ENCODE peak calls at places on chromosomes 11 and 22, in four cellular contexts. R is IMR-90, P is K562, N is HepG2. F is an unnamed sample.

GRCh38 chr11:80103149-80103859 is 662.5 kb upstream of the TENM4 start:
- DNase-seq in R (peak; percentile 97), P (no peak), N (peak; percentile 15), F (peak; percentile 30)

GRCh38 chr22:36344106-36344827 is 43.5 kb downstream of the MYH9 start:
- DNase-seq in R (no peak), P (no peak), N (no peak), F (no peak)

GRCh38 chr22:50184541-50185383 is 951 bp upstream of the TRABD start:
- DNase-seq in R (no peak), P (no peak), N (no peak), F (no peak)

GRCh38 chr11:1167751-1168231 is 10.0 kb downstream of the MUC5AC start:
- DNase-seq in R (no peak), P (no peak), N (no peak), F (no peak)

GRCh38 chr11:121035823-121036222 is 11.9 kb downstream of the TBCEL start:
- DNase-seq in R (no peak), P (no peak), N (no peak), F (no peak)

GRCh38 chr11:124716596-124716995 is 23.1 kb upstream of the NRGN start:
- DNase-seq in R (peak; percentile 27), P (no peak), N (no peak), F (no peak)

GRCh38 chr11:19080579-19080993 is 20.1 kb upstream of the MRGPRX2 start:
- DNase-seq in R (peak; percentile 26), P (no peak), N (peak; percentile 65), F (no peak)

GRCh38 chr11:109697140-109697843 is 275.3 kb downstream of the C11orf87 start:
- DNase-seq in R (peak; percentile 50), P (peak; percentile 22), N (peak; percentile 23), F (peak; percentile 31)

GRCh38 chr22:41574847-41575381 is 14.1 kb downstream of the CSDC2 start:
- DNase-seq in R (peak; percentile 19), P (no peak), N (no peak), F (no peak)

GRCh38 chr22:20725987-20726558 is 47.8 kb upstream of the SERPIND1 start:
- DNase-seq in R (no peak), P (no peak), N (no peak), F (no peak)

GRCh38 chr11:94762208-94762607 is 5.9 kb upstream of the AMOTL1 start:
- DNase-seq in R (no peak), P (no peak), N (no peak), F (no peak)

GRCh38 chr11:6229911-6230310 is 4.5 kb downstream of the FHIP1B start:
- DNase-seq in R (no peak), P (no peak), N (peak; percentile 29), F (no peak)

GRCh38 chr11:134393638-134394037 is 18.4 kb downstream of the B3GAT1 start:
- DNase-seq in R (no peak), P (peak; percentile 59), N (peak; percentile 13), F (peak; percentile 18)

GRCh38 chr11:44631831-44632230 is 66.4 kb downstream of the CD82 start:
- DNase-seq in R (no peak), P (no peak), N (no peak), F (no peak)

GRCh38 chr11:10204021-10204420 is 90.0 kb downstream of the SBF2 start:
- DNase-seq in R (no peak), P (no peak), N (no peak), F (no peak)

GRCh38 chr11:563066-563811 is 2.5 kb downstream of the RASSF7 start:
- DNase-seq in R (no peak), P (no peak), N (no peak), F (no peak)

GRCh38 chr11:108543316-108543955 is 45.3 kb upstream of the POGLUT3 start:
- DNase-seq in R (no peak), P (no peak), N (no peak), F (no peak)

GRCh38 chr11:119103793-119104192 is 2.1 kb upstream of the DPAGT1 start:
- DNase-seq in R (no peak), P (no peak), N (no peak), F (no peak)

GRCh38 chr22:36897611-36898010 is 15.8 kb upstream of the CSF2RB start:
- DNase-seq in R (no peak), P (no peak), N (no peak), F (no peak)

GRCh38 chr11:36056160-36056751 is 112.4 kb downstream of the LDLRAD3 start:
- DNase-seq in R (peak; percentile 40), P (peak; percentile 59), N (no peak), F (peak; percentile 25)

GRCh38 chr11:41206388-41206787 is 253.1 kb downstream of the LRRC4C start:
- DNase-seq in R (no peak), P (no peak), N (no peak), F (no peak)

DNA sequence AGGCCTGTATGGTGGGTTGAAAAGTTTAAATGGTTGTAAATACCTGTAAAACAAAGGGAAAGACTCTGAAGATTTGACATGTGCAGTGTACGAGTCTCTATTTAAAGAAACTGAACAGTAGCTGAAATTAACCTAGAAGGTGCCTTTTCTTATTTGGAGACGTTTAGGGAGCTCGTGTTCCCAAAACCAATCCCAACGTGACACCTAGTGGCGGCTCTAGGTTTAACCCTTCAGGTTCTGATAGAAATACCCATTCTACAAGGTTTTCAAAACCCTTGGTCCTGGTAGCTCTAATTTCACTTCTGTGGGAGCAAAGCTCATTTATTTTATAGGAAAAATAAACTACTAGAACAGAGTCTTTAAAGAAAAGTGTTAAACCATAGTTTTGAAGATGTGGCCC is 258.3 kb downstream of the LRRC4C start:
- DNase-seq in R (peak; percentile 0), P (peak; percentile 8), N (peak; percentile 21), F (peak; percentile 28)
- TF ChIP-seq MAZ in R (no peak), P (no peak), N (no peak), F (no peak)

DNA sequence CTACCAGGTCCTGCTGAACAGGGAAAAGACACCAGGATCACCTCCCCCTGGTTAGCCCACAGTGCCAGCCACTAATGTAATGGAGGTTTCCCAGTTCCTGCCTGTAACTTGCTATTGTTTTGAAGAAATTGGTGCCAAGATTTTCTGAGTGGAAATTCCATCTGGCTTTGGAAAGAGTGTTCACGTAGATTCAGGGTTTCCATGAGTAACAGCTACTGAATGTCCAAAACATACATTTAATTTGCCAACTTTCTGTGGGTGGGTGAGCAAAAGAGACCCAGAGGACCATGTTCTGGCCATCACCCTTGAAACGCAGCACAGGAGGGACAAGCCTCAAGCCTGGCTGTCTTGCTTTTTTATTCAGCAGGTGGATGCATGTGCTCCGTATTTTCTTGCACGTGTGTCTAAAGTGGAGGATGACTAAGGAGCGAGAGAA is 8.8 kb upstream of the DKK3 start:
- DNase-seq in R (peak; percentile 85), P (no peak), N (no peak), F (no peak)
- TF ChIP-seq MAZ in R (no peak), P (no peak), N (no peak), F (no peak)

GRCh38 chr22:37906364-37907008 is 389 bp downstream of the MICALL1 start:
- DNase-seq in R (no peak), P (peak; percentile 72), N (no peak), F (no peak)
- TF ChIP-seq MAZ in R (no peak), P (no peak), N (no peak), F (no peak)

GRCh38 chr22:30483169-30483568 is 11.4 kb upstream of the SEC14L3 start:
- DNase-seq in R (no peak), P (no peak), N (no peak), F (no peak)
- TF ChIP-seq MAZ in R (no peak), P (no peak), N (no peak), F (no peak)

GRCh38 chr11:92978226-92979111 is 9.0 kb downstream of the MTNR1B start:
- DNase-seq in R (peak; percentile 44), P (peak; percentile 24), N (no peak), F (no peak)

GRCh38 chr11:92976681-92977080 is 7.2 kb downstream of the MTNR1B start:
- DNase-seq in R (no peak), P (no peak), N (no peak), F (no peak)

GRCh38 chr11:92979176-92979575 is 9.7 kb downstream of the MTNR1B start:
- DNase-seq in R (peak; percentile 89), P (no peak), N (no peak), F (no peak)

GRCh38 chr11:92975285-92975684 is 5.8 kb downstream of the MTNR1B start:
- DNase-seq in R (no peak), P (no peak), N (peak; percentile 34), F (no peak)

DNA sequence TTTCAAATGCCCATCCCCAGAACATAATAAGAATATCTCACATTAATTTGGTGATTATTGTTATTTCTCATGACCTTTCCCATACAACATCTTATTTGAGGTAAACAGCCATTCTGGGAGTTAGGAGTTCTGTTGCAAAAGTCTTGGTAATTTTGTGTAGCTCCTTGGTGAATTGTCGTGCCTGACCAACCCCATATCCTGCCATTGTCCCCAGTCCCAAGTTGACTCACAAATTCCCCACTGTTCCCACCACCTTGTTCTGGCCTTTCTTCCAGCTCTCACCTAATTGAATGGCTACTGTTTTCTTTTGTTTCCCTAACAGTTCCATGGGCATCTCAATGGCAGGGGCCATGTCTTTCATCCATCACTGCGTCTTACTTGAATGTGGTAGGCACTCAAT is 8.0 kb downstream of the MTNR1B start:
- DNase-seq in R (no peak), P (no peak), N (no peak), F (no peak)
- TF ChIP-seq MAZ in R (no peak), P (no peak), N (no peak), F (no peak)

DNA sequence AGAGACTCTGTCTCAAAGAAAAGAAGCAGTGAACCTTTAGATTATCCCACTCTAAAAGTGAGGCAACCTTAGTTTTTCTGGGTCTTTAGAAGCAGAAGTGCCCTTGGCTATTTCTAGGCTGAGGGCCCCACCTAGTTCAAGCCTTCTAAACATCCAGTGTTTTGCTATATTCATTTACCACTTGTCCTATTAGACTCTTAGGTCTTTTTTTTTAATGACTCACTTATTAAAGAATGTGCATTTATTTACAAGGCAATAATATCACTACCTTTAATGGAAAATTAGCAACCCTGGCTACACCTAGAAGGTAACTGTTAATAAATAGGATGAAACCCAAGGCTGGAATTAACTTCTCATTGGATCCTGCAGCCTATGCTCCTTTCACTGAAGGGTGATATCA is 16.7 kb upstream of the EHF start:
- DNase-seq in R (no peak), P (no peak), N (no peak), F (peak; percentile 27)
- TF ChIP-seq MAZ in R (no peak), P (no peak), N (no peak), F (no peak)

GRCh38 chr11:4049006-4049405 is 45.6 kb upstream of the RRM1 start:
- DNase-seq in R (peak; percentile 11), P (no peak), N (no peak), F (no peak)
- TF ChIP-seq MAZ in R (no peak), P (no peak), N (no peak), F (no peak)

GRCh38 chr11:68993546-68993945 is 12.8 kb upstream of the MRGPRD start:
- DNase-seq in R (no peak), P (no peak), N (no peak), F (no peak)

GRCh38 chr11:68990995-68991780 is 10.4 kb upstream of the MRGPRD start:
- DNase-seq in R (no peak), P (no peak), N (no peak), F (no peak)

GRCh38 chr11:68994891-68995280 is 14.1 kb upstream of the MRGPRD start:
- DNase-seq in R (no peak), P (no peak), N (no peak), F (no peak)

GRCh38 chr11:68994161-68994890 is 13.5 kb upstream of the MRGPRD start:
- DNase-seq in R (no peak), P (no peak), N (no peak), F (no peak)

GRCh38 chr11:68992743-68993255 is 12.0 kb upstream of the MRGPRD start:
- DNase-seq in R (no peak), P (no peak), N (no peak), F (no peak)
- TF ChIP-seq MAZ in R (no peak), P (no peak), N (no peak), F (no peak)